ENCODE peak calls at places on chromosomes 4 and X, in eight cellular contexts. One of them, this sample, is unnamed.
A peak's percentile ranks its signal among the peaks of the same experiment; 100 is the strongest.

GRCh38 chrX:63128509-63128908 is 222.6 kb downstream of the SPIN4 start:
- DNase-seq in PC-9: peak; percentile 2
- DNase-seq in left lung: no peak
- DNase-seq in SJSA1: no peak
- DNase-seq in CD8-positive, alpha-beta memory T cell: no peak
- DNase-seq in CD4-positive, CD25-positive, alpha-beta regulatory T cell: no peak
- DNase-seq in choroid plexus epithelial cell: peak; percentile 28
- DNase-seq in lower leg skin: no peak
- DNase-seq in this sample: no peak

GRCh38 chr4:150323551-150324325 is 245.5 kb downstream of the DCLK2 start:
- DNase-seq in choroid plexus epithelial cell: no peak
- DNase-seq in left lung: no peak
- DNase-seq in CD4-positive, CD25-positive, alpha-beta regulatory T cell: no peak
- DNase-seq in PC-9: no peak
- DNase-seq in lower leg skin: no peak
- DNase-seq in SJSA1: no peak
- DNase-seq in CD8-positive, alpha-beta memory T cell: no peak
- DNase-seq in this sample: no peak

GRCh38 chr4:56289934-56290333 is 97.4 kb downstream of the AASDH start:
- DNase-seq in lower leg skin: no peak
- DNase-seq in choroid plexus epithelial cell: no peak
- DNase-seq in left lung: no peak
- DNase-seq in SJSA1: no peak
- DNase-seq in CD4-positive, CD25-positive, alpha-beta regulatory T cell: no peak
- DNase-seq in PC-9: peak; percentile 3
- DNase-seq in CD8-positive, alpha-beta memory T cell: no peak
- DNase-seq in this sample: no peak

GRCh38 chr4:170805352-170805751 is 715.6 kb upstream of the AADAT start:
- DNase-seq in choroid plexus epithelial cell: no peak
- DNase-seq in CD4-positive, CD25-positive, alpha-beta regulatory T cell: no peak
- DNase-seq in left lung: peak; percentile 34
- DNase-seq in PC-9: no peak
- DNase-seq in SJSA1: no peak
- DNase-seq in lower leg skin: no peak
- DNase-seq in CD8-positive, alpha-beta memory T cell: no peak
- DNase-seq in this sample: no peak

GRCh38 chr4:122666527-122667245 is 45.8 kb upstream of the IL21 start:
- DNase-seq in PC-9: peak; percentile 5
- DNase-seq in lower leg skin: no peak
- DNase-seq in SJSA1: no peak
- DNase-seq in CD4-positive, CD25-positive, alpha-beta regulatory T cell: no peak
- DNase-seq in choroid plexus epithelial cell: peak; percentile 94
- DNase-seq in left lung: no peak
- DNase-seq in CD8-positive, alpha-beta memory T cell: no peak
- DNase-seq in this sample: no peak

GRCh38 chr4:173317003-173317402 is 17.2 kb downstream of the HMGB2 start:
- DNase-seq in CD8-positive, alpha-beta memory T cell: no peak
- DNase-seq in lower leg skin: no peak
- DNase-seq in CD4-positive, CD25-positive, alpha-beta regulatory T cell: no peak
- DNase-seq in choroid plexus epithelial cell: peak; percentile 15
- DNase-seq in left lung: no peak
- DNase-seq in PC-9: no peak
- DNase-seq in SJSA1: no peak
- DNase-seq in this sample: no peak

GRCh38 chrX:11059923-11060322 is 51.2 kb upstream of the HCCS start:
- DNase-seq in SJSA1: no peak
- DNase-seq in choroid plexus epithelial cell: no peak
- DNase-seq in left lung: no peak
- DNase-seq in lower leg skin: no peak
- DNase-seq in PC-9: no peak
- DNase-seq in CD8-positive, alpha-beta memory T cell: no peak
- DNase-seq in CD4-positive, CD25-positive, alpha-beta regulatory T cell: no peak
- DNase-seq in this sample: no peak

GRCh38 chr4:10020871-10021676 is at the start of gene SLC2A9:
- DNase-seq in lower leg skin: no peak
- DNase-seq in left lung: no peak
- DNase-seq in CD4-positive, CD25-positive, alpha-beta regulatory T cell: no peak
- DNase-seq in SJSA1: no peak
- DNase-seq in choroid plexus epithelial cell: peak; percentile 63
- DNase-seq in PC-9: no peak
- DNase-seq in CD8-positive, alpha-beta memory T cell: no peak
- DNase-seq in this sample: no peak

GRCh38 chr4:155796031-155796430 is 37.2 kb downstream of the GUCY1B1 start:
- DNase-seq in choroid plexus epithelial cell: peak; percentile 57
- DNase-seq in PC-9: no peak
- DNase-seq in SJSA1: no peak
- DNase-seq in lower leg skin: no peak
- DNase-seq in CD4-positive, CD25-positive, alpha-beta regulatory T cell: no peak
- DNase-seq in CD8-positive, alpha-beta memory T cell: no peak
- DNase-seq in left lung: no peak
- DNase-seq in this sample: no peak

GRCh38 chr4:25813705-25814104 is 49.1 kb downstream of the SEL1L3 start:
- DNase-seq in left lung: no peak
- DNase-seq in choroid plexus epithelial cell: peak; percentile 81
- DNase-seq in SJSA1: peak; percentile 73
- DNase-seq in lower leg skin: no peak
- DNase-seq in PC-9: no peak
- DNase-seq in CD4-positive, CD25-positive, alpha-beta regulatory T cell: no peak
- DNase-seq in CD8-positive, alpha-beta memory T cell: no peak
- DNase-seq in this sample: no peak

GRCh38 chr4:159902648-159903047 is 799.8 kb downstream of the RAPGEF2 start:
- DNase-seq in CD4-positive, CD25-positive, alpha-beta regulatory T cell: no peak
- DNase-seq in CD8-positive, alpha-beta memory T cell: no peak
- DNase-seq in lower leg skin: no peak
- DNase-seq in choroid plexus epithelial cell: no peak
- DNase-seq in left lung: no peak
- DNase-seq in SJSA1: no peak
- DNase-seq in PC-9: no peak
- DNase-seq in this sample: no peak

GRCh38 chr4:72468904-72469502 is 100.0 kb downstream of the ADAMTS3 start:
- DNase-seq in left lung: no peak
- DNase-seq in CD8-positive, alpha-beta memory T cell: no peak
- DNase-seq in lower leg skin: no peak
- DNase-seq in PC-9: no peak
- DNase-seq in CD4-positive, CD25-positive, alpha-beta regulatory T cell: no peak
- DNase-seq in choroid plexus epithelial cell: peak; percentile 65
- DNase-seq in SJSA1: no peak
- DNase-seq in this sample: no peak

GRCh38 chr4:121950212-121950679 is 1.6 kb downstream of the TRPC3 start:
- DNase-seq in lower leg skin: peak; percentile 24
- DNase-seq in SJSA1: peak; percentile 87
- DNase-seq in PC-9: peak; percentile 73
- DNase-seq in CD4-positive, CD25-positive, alpha-beta regulatory T cell: peak; percentile 66
- DNase-seq in choroid plexus epithelial cell: peak; percentile 70
- DNase-seq in CD8-positive, alpha-beta memory T cell: peak; percentile 73
- DNase-seq in left lung: peak; percentile 92
- DNase-seq in this sample: peak; percentile 73

GRCh38 chr4:128322986-128323385 is 35.4 kb upstream of the PGRMC2 start:
- DNase-seq in SJSA1: peak; percentile 83
- DNase-seq in lower leg skin: no peak
- DNase-seq in choroid plexus epithelial cell: peak; percentile 84
- DNase-seq in CD4-positive, CD25-positive, alpha-beta regulatory T cell: no peak
- DNase-seq in left lung: no peak
- DNase-seq in CD8-positive, alpha-beta memory T cell: no peak
- DNase-seq in PC-9: peak; percentile 68
- DNase-seq in this sample: no peak

GRCh38 chr4:72858328-72858727 is 211.2 kb downstream of the COX18 start:
- DNase-seq in lower leg skin: no peak
- DNase-seq in PC-9: no peak
- DNase-seq in CD8-positive, alpha-beta memory T cell: no peak
- DNase-seq in CD4-positive, CD25-positive, alpha-beta regulatory T cell: no peak
- DNase-seq in SJSA1: peak; percentile 51
- DNase-seq in left lung: no peak
- DNase-seq in choroid plexus epithelial cell: peak; percentile 97
- DNase-seq in this sample: no peak

GRCh38 chrX:45537936-45538335 is 337.3 kb upstream of the DIPK2B start:
- DNase-seq in PC-9: no peak
- DNase-seq in lower leg skin: no peak
- DNase-seq in choroid plexus epithelial cell: no peak
- DNase-seq in left lung: no peak
- DNase-seq in CD4-positive, CD25-positive, alpha-beta regulatory T cell: no peak
- DNase-seq in SJSA1: no peak
- DNase-seq in CD8-positive, alpha-beta memory T cell: no peak
- DNase-seq in this sample: no peak

GRCh38 chrX:50967734-50968133 is 57.2 kb downstream of the BMP15 start:
- DNase-seq in lower leg skin: no peak
- DNase-seq in PC-9: no peak
- DNase-seq in SJSA1: no peak
- DNase-seq in CD4-positive, CD25-positive, alpha-beta regulatory T cell: no peak
- DNase-seq in CD8-positive, alpha-beta memory T cell: no peak
- DNase-seq in left lung: no peak
- DNase-seq in choroid plexus epithelial cell: no peak
- DNase-seq in this sample: no peak

GRCh38 chr4:144376905-144377304 is 236.4 kb upstream of the GYPA start:
- DNase-seq in CD8-positive, alpha-beta memory T cell: no peak
- DNase-seq in lower leg skin: no peak
- DNase-seq in SJSA1: no peak
- DNase-seq in left lung: no peak
- DNase-seq in choroid plexus epithelial cell: no peak
- DNase-seq in PC-9: no peak
- DNase-seq in CD4-positive, CD25-positive, alpha-beta regulatory T cell: no peak
- DNase-seq in this sample: no peak

GRCh38 chr4:73067971-73068394 is 1.5 kb downstream of the COX18 start:
- DNase-seq in SJSA1: no peak
- DNase-seq in lower leg skin: no peak
- DNase-seq in CD8-positive, alpha-beta memory T cell: peak; percentile 4
- DNase-seq in PC-9: no peak
- DNase-seq in choroid plexus epithelial cell: peak; percentile 18
- DNase-seq in left lung: no peak
- DNase-seq in CD4-positive, CD25-positive, alpha-beta regulatory T cell: peak; percentile 22
- DNase-seq in this sample: no peak

GRCh38 chr4:46856347-46856746 is 52.7 kb downstream of the COX7B2 start:
- DNase-seq in lower leg skin: no peak
- DNase-seq in CD8-positive, alpha-beta memory T cell: no peak
- DNase-seq in PC-9: no peak
- DNase-seq in CD4-positive, CD25-positive, alpha-beta regulatory T cell: no peak
- DNase-seq in left lung: no peak
- DNase-seq in choroid plexus epithelial cell: peak; percentile 3
- DNase-seq in SJSA1: no peak
- DNase-seq in this sample: no peak

GRCh38 chr4:99790796-99791617 is 25.6 kb upstream of the DAPP1 start:
- DNase-seq in SJSA1: no peak
- DNase-seq in left lung: no peak
- DNase-seq in PC-9: no peak
- DNase-seq in choroid plexus epithelial cell: peak; percentile 3
- DNase-seq in CD4-positive, CD25-positive, alpha-beta regulatory T cell: no peak
- DNase-seq in CD8-positive, alpha-beta memory T cell: no peak
- DNase-seq in lower leg skin: no peak
- DNase-seq in this sample: no peak

GRCh38 chrX:149145845-149146285 is 359.2 kb downstream of the IDS start:
- DNase-seq in lower leg skin: no peak
- DNase-seq in PC-9: no peak
- DNase-seq in SJSA1: no peak
- DNase-seq in left lung: no peak
- DNase-seq in CD8-positive, alpha-beta memory T cell: no peak
- DNase-seq in CD4-positive, CD25-positive, alpha-beta regulatory T cell: no peak
- DNase-seq in choroid plexus epithelial cell: no peak
- DNase-seq in this sample: no peak

GRCh38 chr4:74156521-74156920 is 1.4 kb upstream of the MTHFD2L start:
- DNase-seq in CD8-positive, alpha-beta memory T cell: no peak
- DNase-seq in lower leg skin: no peak
- DNase-seq in CD4-positive, CD25-positive, alpha-beta regulatory T cell: no peak
- DNase-seq in left lung: no peak
- DNase-seq in choroid plexus epithelial cell: no peak
- DNase-seq in SJSA1: no peak
- DNase-seq in PC-9: no peak
- DNase-seq in this sample: no peak

GRCh38 chr4:67727124-67727850 is 26.3 kb upstream of the UBA6 start:
- DNase-seq in CD4-positive, CD25-positive, alpha-beta regulatory T cell: no peak
- DNase-seq in SJSA1: no peak
- DNase-seq in PC-9: no peak
- DNase-seq in left lung: no peak
- DNase-seq in lower leg skin: no peak
- DNase-seq in choroid plexus epithelial cell: peak; percentile 97
- DNase-seq in CD8-positive, alpha-beta memory T cell: no peak
- DNase-seq in this sample: no peak
- H3K4me3 ChIP-seq in CD4-positive, CD25-positive, alpha-beta regulatory T cell: no peak overlapping the region
- H3K4me3 ChIP-seq in SJSA1: no peak overlapping the region
- H3K4me3 ChIP-seq in PC-9: no peak overlapping the region
- H3K4me3 ChIP-seq in left lung: no peak overlapping the region
- H3K4me3 ChIP-seq in lower leg skin: no peak overlapping the region
- H3K4me3 ChIP-seq in choroid plexus epithelial cell: peak overlapping the region; percentile 20
- H3K4me3 ChIP-seq in CD8-positive, alpha-beta memory T cell: no peak overlapping the region
- H3K4me3 ChIP-seq in this sample: no peak overlapping the region

GRCh38 chr4:24795666-24796381 is 451 bp downstream of the SOD3 start:
- DNase-seq in choroid plexus epithelial cell: no peak
- DNase-seq in left lung: no peak
- DNase-seq in PC-9: peak; percentile 4
- DNase-seq in SJSA1: no peak
- DNase-seq in lower leg skin: no peak
- DNase-seq in CD4-positive, CD25-positive, alpha-beta regulatory T cell: no peak
- DNase-seq in CD8-positive, alpha-beta memory T cell: no peak
- DNase-seq in this sample: no peak
- H3K4me3 ChIP-seq in choroid plexus epithelial cell: peak overlapping the region; percentile 38
- H3K4me3 ChIP-seq in left lung: peak overlapping the region; percentile 8
- H3K4me3 ChIP-seq in PC-9: peak overlapping the region; percentile 34
- H3K4me3 ChIP-seq in SJSA1: peak overlapping the region; percentile 6
- H3K4me3 ChIP-seq in lower leg skin: no peak overlapping the region
- H3K4me3 ChIP-seq in CD4-positive, CD25-positive, alpha-beta regulatory T cell: no peak overlapping the region
- H3K4me3 ChIP-seq in CD8-positive, alpha-beta memory T cell: no peak overlapping the region
- H3K4me3 ChIP-seq in this sample: peak overlapping the region; percentile 39

GRCh38 chrX:72271812-72272211 is 5.2 kb downstream of the RPS4X start:
- DNase-seq in SJSA1: no peak
- DNase-seq in CD8-positive, alpha-beta memory T cell: no peak
- DNase-seq in CD4-positive, CD25-positive, alpha-beta regulatory T cell: no peak
- DNase-seq in PC-9: no peak
- DNase-seq in left lung: no peak
- DNase-seq in choroid plexus epithelial cell: no peak
- DNase-seq in lower leg skin: no peak
- DNase-seq in this sample: no peak

GRCh38 chrX:72272868-72273267 is 4.2 kb downstream of the RPS4X start:
- DNase-seq in choroid plexus epithelial cell: peak; percentile 65
- DNase-seq in lower leg skin: no peak
- DNase-seq in left lung: no peak
- DNase-seq in CD4-positive, CD25-positive, alpha-beta regulatory T cell: no peak
- DNase-seq in CD8-positive, alpha-beta memory T cell: no peak
- DNase-seq in PC-9: peak; percentile 10
- DNase-seq in SJSA1: no peak
- DNase-seq in this sample: no peak

GRCh38 chrX:72271091-72271490 is 6.0 kb downstream of the RPS4X start:
- DNase-seq in left lung: no peak
- DNase-seq in choroid plexus epithelial cell: no peak
- DNase-seq in CD8-positive, alpha-beta memory T cell: no peak
- DNase-seq in lower leg skin: no peak
- DNase-seq in CD4-positive, CD25-positive, alpha-beta regulatory T cell: no peak
- DNase-seq in PC-9: no peak
- DNase-seq in SJSA1: no peak
- DNase-seq in this sample: no peak

GRCh38 chrX:72274526-72274925 is 2.5 kb downstream of the RPS4X start:
- DNase-seq in left lung: no peak
- DNase-seq in CD8-positive, alpha-beta memory T cell: peak; percentile 9
- DNase-seq in PC-9: no peak
- DNase-seq in SJSA1: no peak
- DNase-seq in CD4-positive, CD25-positive, alpha-beta regulatory T cell: no peak
- DNase-seq in lower leg skin: no peak
- DNase-seq in choroid plexus epithelial cell: peak; percentile 49
- DNase-seq in this sample: no peak

GRCh38 chrX:72273718-72274117 is 3.3 kb downstream of the RPS4X start:
- DNase-seq in lower leg skin: no peak
- DNase-seq in left lung: no peak
- DNase-seq in choroid plexus epithelial cell: no peak
- DNase-seq in PC-9: no peak
- DNase-seq in CD8-positive, alpha-beta memory T cell: no peak
- DNase-seq in SJSA1: no peak
- DNase-seq in CD4-positive, CD25-positive, alpha-beta regulatory T cell: no peak
- DNase-seq in this sample: no peak
- H3K4me3 ChIP-seq in lower leg skin: no peak overlapping the region
- H3K4me3 ChIP-seq in left lung: no peak overlapping the region
- H3K4me3 ChIP-seq in choroid plexus epithelial cell: peak overlapping the region; percentile 1
- H3K4me3 ChIP-seq in PC-9: peak overlapping the region; percentile 98
- H3K4me3 ChIP-seq in CD8-positive, alpha-beta memory T cell: no peak overlapping the region
- H3K4me3 ChIP-seq in SJSA1: no peak overlapping the region
- H3K4me3 ChIP-seq in CD4-positive, CD25-positive, alpha-beta regulatory T cell: peak overlapping the region; percentile 88
- H3K4me3 ChIP-seq in this sample: no peak overlapping the region

GRCh38 chr4:60790608-60791007 is 409.5 kb upstream of the ADGRL3 start:
- DNase-seq in choroid plexus epithelial cell: no peak
- DNase-seq in CD8-positive, alpha-beta memory T cell: no peak
- DNase-seq in CD4-positive, CD25-positive, alpha-beta regulatory T cell: no peak
- DNase-seq in lower leg skin: no peak
- DNase-seq in SJSA1: no peak
- DNase-seq in PC-9: no peak
- DNase-seq in left lung: no peak
- DNase-seq in this sample: no peak
- H3K4me3 ChIP-seq in choroid plexus epithelial cell: no peak overlapping the region
- H3K4me3 ChIP-seq in CD8-positive, alpha-beta memory T cell: no peak overlapping the region
- H3K4me3 ChIP-seq in CD4-positive, CD25-positive, alpha-beta regulatory T cell: no peak overlapping the region
- H3K4me3 ChIP-seq in lower leg skin: no peak overlapping the region
- H3K4me3 ChIP-seq in SJSA1: no peak overlapping the region
- H3K4me3 ChIP-seq in PC-9: no peak overlapping the region
- H3K4me3 ChIP-seq in left lung: no peak overlapping the region
- H3K4me3 ChIP-seq in this sample: no peak overlapping the region